ENCODE peak calls at places on chromosomes 13 and 19, in six cellular contexts. G is breast epithelium, B is HFF-Myc, W is GM23338, Q is AG04450, J is left lung. C is an unnamed sample.

GRCh38 chr13:50766043-50766442 is 77.4 kb downstream of the DLEU7 start:
- DNase-seq in Q (no peak), B (no peak), G (no peak), W (no peak), J (no peak), C (no peak)

GRCh38 chr13:95039415-95039814 is 261.8 kb downstream of the ABCC4 start:
- DNase-seq in W (no peak), J (no peak), Q (no peak), B (no peak), G (no peak), C (no peak)

GRCh38 chr13:21675095-21676007 is 4.5 kb downstream of the FGF9 start:
- DNase-seq in J (peak), W (peak), B (no peak), Q (no peak), G (no peak), C (no peak)

GRCh38 chr19:543912-544608 is at the start of gene GZMM:
- DNase-seq in W (no peak), B (no peak), G (no peak), J (no peak), Q (no peak), C (no peak)

GRCh38 chr13:40187324-40187795 is 479.1 kb downstream of the FOXO1 start:
- DNase-seq in W (peak), B (no peak), G (no peak), J (no peak), Q (no peak), C (no peak)

GRCh38 chr19:15136234-15136954 is 29.2 kb downstream of the SYDE1 start:
- DNase-seq in Q (no peak), W (no peak), J (no peak), B (no peak), G (no peak), C (no peak)

GRCh38 chr13:113903361-113903760 is 39.5 kb upstream of the GAS6 start:
- DNase-seq in G (peak), B (no peak), J (no peak), Q (no peak), W (no peak), C (peak)

GRCh38 chr19:16613841-16614240 is 14.2 kb downstream of the MED26 start:
- DNase-seq in G (no peak), J (no peak), Q (no peak), W (no peak), B (no peak), C (no peak)

GRCh38 chr13:20565120-20565736 is 1.7 kb upstream of the IFT88 start:
- DNase-seq in J (no peak), B (no peak), G (no peak), Q (no peak), W (peak), C (no peak)

GRCh38 chr19:5078666-5079409 is 109.9 kb downstream of the KDM4B start:
- DNase-seq in Q (no peak), J (no peak), W (no peak), B (no peak), G (no peak), C (no peak)

GRCh38 chr13:110412132-110412912 is 105.2 kb downstream of the COL4A2 start:
- DNase-seq in B (peak), G (peak), Q (peak), W (peak), J (peak), C (peak)

GRCh38 chr13:48726711-48727110 is 73.0 kb downstream of the CYSLTR2 start:
- DNase-seq in W (no peak), B (no peak), J (no peak), Q (no peak), G (no peak), C (no peak)

GRCh38 chr19:34336781-34337271 is 28.2 kb upstream of the GPI start:
- DNase-seq in G (no peak), W (peak), J (no peak), B (peak), Q (no peak), C (no peak)

GRCh38 chr13:73497430-73497829 is 438.6 kb downstream of the KLF5 start:
- DNase-seq in W (no peak), J (no peak), B (no peak), Q (no peak), G (no peak), C (no peak)

GRCh38 chr13:79780240-79780639 is 299.3 kb downstream of the NDFIP2 start:
- DNase-seq in W (no peak), B (no peak), G (no peak), J (no peak), Q (no peak), C (no peak)

GRCh38 chr19:10305139-10305806 is 4.3 kb downstream of the ZGLP1 start:
- DNase-seq in W (no peak), Q (no peak), B (no peak), J (peak), G (no peak), C (no peak)

GRCh38 chr19:45405435-45406164 is 731 bp upstream of the PPP1R13L start:
- DNase-seq in W (peak), Q (no peak), B (peak), J (peak), G (peak), C (no peak)

GRCh38 chr19:14505488-14506239 is 9.7 kb upstream of the GIPC1 start:
- DNase-seq in W (peak), B (no peak), Q (no peak), G (peak), J (peak), C (peak)

GRCh38 chr19:16599655-16600346 is 27.6 kb upstream of the SLC35E1 start:
- DNase-seq in B (no peak), W (no peak), J (no peak), G (no peak), Q (no peak), C (no peak)

GRCh38 chr19:53275480-53275879 is 8.0 kb upstream of the VN1R4 start:
- DNase-seq in B (no peak), J (no peak), G (no peak), Q (no peak), W (no peak), C (no peak)

GRCh38 chr19:38849746-38850230 is at the start of gene HNRNPL:
- DNase-seq in W (no peak), Q (no peak), G (no peak), J (peak), B (no peak), C (no peak)

GRCh38 chr13:52938065-52938464 is 89.6 kb upstream of the PCDH8 start:
- DNase-seq in W (no peak), Q (no peak), G (no peak), J (no peak), B (no peak), C (no peak)

GRCh38 chr19:40279120-40279551 is 6.0 kb downstream of the AKT2 start:
- DNase-seq in G (no peak), Q (peak), W (no peak), J (no peak), B (no peak), C (no peak)

GRCh38 chr19:10270180-10270615 is 722 bp upstream of the ICAM1 start:
- DNase-seq in J (peak), W (peak), G (no peak), Q (no peak), B (no peak), C (no peak)

DNA sequence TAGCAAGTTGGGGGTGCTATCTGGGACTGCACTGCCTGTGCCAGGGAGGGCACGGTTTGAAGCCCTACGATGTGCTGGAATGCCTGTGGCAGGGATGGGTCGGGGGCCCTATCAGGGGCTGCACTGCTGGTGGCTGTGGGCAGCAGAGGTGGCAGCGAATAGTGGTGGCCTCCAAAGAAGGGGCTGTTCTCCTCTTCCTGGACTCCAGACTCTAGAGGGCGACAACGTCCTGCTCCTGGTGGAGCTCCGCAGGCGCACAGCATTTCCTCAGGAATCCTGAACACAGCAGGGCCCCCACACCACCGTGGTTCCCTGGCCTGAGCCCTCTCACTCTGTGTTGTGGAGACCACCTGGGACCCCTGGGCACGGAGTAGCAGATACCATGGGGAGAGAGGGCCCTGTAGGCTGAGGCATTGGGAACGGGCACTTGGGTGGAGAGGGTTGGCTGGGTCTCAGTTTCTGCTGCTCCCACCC is 145.6 kb downstream of the TNFRSF19 start:
- DNase-seq in W (peak), G (no peak), J (no peak), Q (no peak), B (no peak), C (no peak)
- TF ChIP-seq CTCF in W (peak), G (no peak), J (peak), Q (no peak), B (peak), C (peak)

DNA sequence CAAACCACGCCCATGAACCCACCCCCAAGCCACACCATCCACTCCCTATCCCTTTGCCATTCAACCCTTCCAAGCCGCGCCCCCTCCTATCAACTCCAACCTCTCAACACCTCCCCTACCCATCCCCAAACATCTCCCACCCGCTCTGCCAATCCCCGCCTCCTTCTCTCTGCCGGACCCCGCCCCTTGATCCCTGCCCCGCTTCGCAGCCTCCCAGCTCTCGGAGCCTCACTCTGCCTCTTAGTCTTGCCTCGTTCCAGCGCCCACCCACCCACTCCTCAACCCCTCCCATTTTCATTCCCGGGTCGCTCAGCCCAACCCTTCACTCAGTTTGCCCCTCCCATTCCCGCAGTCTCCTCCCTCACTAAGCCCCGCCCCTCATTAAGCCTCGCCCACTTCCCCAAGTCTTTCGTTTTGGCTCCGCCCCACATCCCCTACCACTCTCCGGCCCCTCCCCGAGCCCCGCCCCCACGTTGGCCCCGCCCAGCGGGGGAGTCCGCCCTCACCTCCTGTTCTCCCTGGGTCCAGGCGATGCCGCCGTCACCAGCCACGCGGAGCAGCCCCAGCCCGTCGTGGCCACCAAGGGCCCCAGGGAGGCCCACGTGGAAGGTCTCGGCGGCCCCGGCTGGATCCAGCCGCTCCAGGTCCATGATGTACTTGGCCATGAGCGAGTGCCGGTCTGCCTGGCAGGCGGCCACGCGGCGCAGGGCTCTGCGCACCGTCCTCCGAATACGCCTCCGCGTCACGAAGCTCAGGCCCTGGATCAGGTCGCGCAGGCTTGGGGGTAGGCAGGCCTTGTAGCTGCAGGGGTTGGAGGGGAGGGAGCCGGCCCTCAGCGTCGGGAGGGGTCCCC is 5.7 kb downstream of the JAK3 start:
- DNase-seq in B (no peak), W (peak), J (peak), Q (no peak), G (peak), C (no peak)
- H3K4me3 ChIP-seq in B (peak), W (peak), J (no peak), Q (peak), G (peak), C (peak)

GRCh38 chr19:2663920-2664571 is 38.4 kb downstream of the GNG7 start:
- DNase-seq in B (no peak), Q (no peak), G (no peak), J (no peak), W (no peak), C (no peak)

GRCh38 chr19:2659856-2660432 is 42.5 kb downstream of the GNG7 start:
- DNase-seq in G (no peak), W (no peak), J (no peak), B (no peak), Q (no peak), C (no peak)

GRCh38 chr19:2665103-2665502 is 37.4 kb downstream of the GNG7 start:
- DNase-seq in G (no peak), B (no peak), Q (no peak), J (no peak), W (no peak), C (no peak)

GRCh38 chr19:2666344-2666994 is 36.0 kb downstream of the GNG7 start:
- DNase-seq in G (no peak), Q (no peak), W (no peak), B (no peak), J (no peak), C (no peak)

DNA sequence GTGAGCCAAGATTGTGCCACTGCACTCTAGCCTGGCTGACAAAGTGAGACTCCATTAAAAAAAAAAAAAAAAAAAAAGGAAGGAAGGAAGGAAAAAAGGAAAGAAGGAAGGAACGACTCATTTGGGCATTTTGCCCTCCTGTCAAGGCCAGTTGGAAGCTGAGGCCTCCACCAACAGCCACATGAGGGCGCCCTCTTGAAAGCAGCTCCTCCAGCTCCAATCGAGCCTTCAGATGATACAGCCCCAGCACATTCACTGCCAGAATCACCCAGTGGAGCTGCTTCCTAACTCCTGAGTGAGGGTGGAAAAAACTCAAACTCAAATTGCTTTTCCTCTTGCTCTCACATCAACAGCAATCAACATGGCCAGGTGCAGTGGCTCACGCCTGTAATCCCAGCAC is 40.9 kb downstream of the GNG7 start:
- DNase-seq in J (no peak), Q (no peak), G (no peak), W (peak), B (no peak), C (no peak)
- TF ChIP-seq CTCF in J (no peak), Q (no peak), G (no peak), W (peak), B (peak), C (no peak)

GRCh38 chr13:46386996-46387851 is at the start of gene RUBCNL:
- DNase-seq in G (no peak), Q (no peak), J (peak), W (peak), B (no peak), C (no peak)

GRCh38 chr13:46383383-46383782 is 3.7 kb downstream of the RUBCNL start:
- DNase-seq in B (no peak), Q (no peak), W (no peak), G (no peak), J (no peak), C (no peak)

GRCh38 chr13:46386426-46386995 is 541 bp downstream of the RUBCNL start:
- DNase-seq in J (no peak), W (peak), G (no peak), B (no peak), Q (no peak), C (no peak)

GRCh38 chr13:46388308-46388707 is 1.3 kb upstream of the RUBCNL start:
- DNase-seq in J (no peak), Q (no peak), W (no peak), G (no peak), B (no peak), C (no peak)

DNA sequence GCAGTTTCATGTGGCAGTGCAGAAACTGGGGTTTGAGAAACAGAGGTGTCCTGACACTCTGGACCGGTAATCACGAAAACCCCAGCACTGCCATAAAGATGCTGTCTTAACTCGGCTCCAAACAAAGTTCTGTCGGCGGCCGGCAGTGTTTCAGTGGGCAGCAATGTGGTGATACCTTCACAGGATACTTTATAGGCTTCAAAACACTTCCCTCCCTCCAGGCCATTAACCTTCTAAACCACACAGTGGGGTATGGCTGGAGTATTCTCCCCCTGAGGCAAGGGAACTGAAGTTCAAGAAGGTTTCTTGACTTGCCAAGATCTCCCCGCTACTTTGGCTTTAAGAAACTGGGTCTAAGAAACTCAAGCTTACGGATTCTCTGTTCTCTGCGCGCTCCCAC is 1.1 kb downstream of the RUBCNL start:
- DNase-seq in B (no peak), Q (no peak), G (no peak), J (no peak), W (peak), C (no peak)
- H3K4me3 ChIP-seq in B (no peak), Q (no peak), G (peak), J (peak), W (peak), C (no peak)

GRCh38 chr13:81012031-81012430 is 671.1 kb upstream of the SPRY2 start:
- DNase-seq in W (peak), J (no peak), Q (no peak), G (no peak), B (no peak), C (no peak)

GRCh38 chr13:81018936-81019335 is 678.0 kb upstream of the SPRY2 start:
- DNase-seq in B (no peak), G (no peak), J (no peak), W (no peak), Q (no peak), C (no peak)

GRCh38 chr13:81021284-81021683 is 680.4 kb upstream of the SPRY2 start:
- DNase-seq in W (no peak), Q (no peak), J (no peak), G (no peak), B (no peak), C (no peak)

GRCh38 chr13:81020010-81020409 is 679.1 kb upstream of the SPRY2 start:
- DNase-seq in J (no peak), G (no peak), Q (no peak), B (no peak), W (no peak), C (no peak)

DNA sequence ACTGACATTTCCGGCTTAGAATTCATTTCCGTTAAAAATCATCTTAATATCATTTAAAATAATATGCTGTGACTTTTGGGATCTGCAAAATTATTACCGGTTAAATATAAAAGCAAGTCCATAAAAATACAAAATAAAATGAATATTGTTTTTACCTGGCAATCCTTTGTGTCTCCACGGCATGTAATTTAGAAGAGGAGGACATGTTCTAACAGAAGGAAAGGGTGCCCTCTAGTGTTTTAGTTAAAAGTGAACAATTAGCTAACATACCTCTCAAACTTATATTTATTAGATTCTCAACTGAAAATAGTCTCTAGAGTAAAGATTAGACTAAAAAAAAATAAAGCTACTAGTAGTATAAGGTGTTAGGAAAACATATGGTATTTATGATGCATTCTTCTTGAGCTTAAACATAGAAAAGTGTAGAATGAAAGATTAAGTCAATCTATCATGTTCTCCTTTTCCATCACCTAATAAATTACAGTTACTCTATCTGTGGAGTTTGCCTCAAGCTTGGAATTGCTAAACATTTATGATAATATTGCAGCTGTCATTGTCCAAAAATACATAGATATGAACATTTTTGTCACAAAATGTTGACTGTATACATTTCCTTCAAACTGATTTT is 676.7 kb upstream of the SPRY2 start:
- DNase-seq in Q (no peak), B (peak), G (no peak), J (no peak), W (peak), C (no peak)
- TF ChIP-seq CTCF in Q (peak), B (peak), G (peak), J (peak), W (peak), C (peak)